ENCODE peak calls at places on chromosome 13, in eight cellular contexts. R is fibroblast of lung, V is uterus, Y is fibroblast of pulmonary artery, O is A549, Q is psoas muscle, A is mammary epithelial cell, L is heart right ventricle. H is an unnamed sample.

GRCh38 chr13:34156841-34157365 is 339.0 kb downstream of the RFC3 start:
- DNase-seq in R (peak; percentile 83), V (peak; percentile 82), Y (peak; percentile 95), O (peak; percentile 95), Q (peak; percentile 44), A (peak; percentile 97), L (peak; percentile 18), H (peak; percentile 97)

GRCh38 chr13:41548031-41548430 is 90.7 kb downstream of the RGCC start:
- DNase-seq in R (no peak), V (no peak), Y (no peak), O (no peak), Q (no peak), A (no peak), L (no peak), H (no peak)

GRCh38 chr13:75481176-75482069 is 546 bp downstream of the TBC1D4 start:
- DNase-seq in R (peak; percentile 28), V (peak; percentile 25), Y (no peak), O (peak; percentile 21), Q (peak; percentile 45), A (peak; percentile 56), L (peak; percentile 46), H (no peak)

GRCh38 chr13:71879129-71879535 is 12.1 kb upstream of the DACH1 start:
- DNase-seq in R (peak; percentile 68), V (no peak), Y (peak; percentile 69), O (peak; percentile 10), Q (no peak), A (peak; percentile 37), L (no peak), H (peak; percentile 66)

GRCh38 chr13:21730186-21730880 is 59.5 kb downstream of the FGF9 start:
- DNase-seq in R (no peak), V (no peak), Y (no peak), O (no peak), Q (no peak), A (no peak), L (no peak), H (no peak)

GRCh38 chr13:32445461-32445860 is 17.5 kb upstream of the N4BP2L1 start:
- DNase-seq in R (no peak), V (no peak), Y (no peak), O (no peak), Q (no peak), A (no peak), L (no peak), H (no peak)

GRCh38 chr13:30371649-30372265 is 50.5 kb upstream of the UBE2L5 start:
- DNase-seq in R (peak; percentile 50), V (no peak), Y (peak; percentile 42), O (peak; percentile 7), Q (no peak), A (peak; percentile 88), L (no peak), H (peak; percentile 48)

GRCh38 chr13:43058836-43059235 is 35.5 kb downstream of the DNAJC15 start:
- DNase-seq in R (no peak), V (no peak), Y (peak; percentile 30), O (no peak), Q (no peak), A (no peak), L (no peak), H (peak; percentile 80)

GRCh38 chr13:35780613-35781012 is 304.1 kb upstream of the MAB21L1 start:
- DNase-seq in R (no peak), V (no peak), Y (no peak), O (no peak), Q (no peak), A (no peak), L (no peak), H (no peak)

GRCh38 chr13:45714170-45714569 is 12.1 kb downstream of the CBY2 start:
- DNase-seq in R (no peak), V (no peak), Y (no peak), O (no peak), Q (no peak), A (no peak), L (no peak), H (no peak)

GRCh38 chr13:109119886-109120285 is 490.5 kb downstream of the MYO16 start:
- DNase-seq in R (peak; percentile 9), V (no peak), Y (no peak), O (peak; percentile 10), Q (no peak), A (no peak), L (no peak), H (peak; percentile 50)

GRCh38 chr13:113350938-113351335 is 13.0 kb downstream of the GRTP1 start:
- DNase-seq in R (no peak), V (no peak), Y (no peak), O (no peak), Q (no peak), A (no peak), L (no peak), H (no peak)

GRCh38 chr13:113349491-113349890 is 14.4 kb downstream of the GRTP1 start:
- DNase-seq in R (no peak), V (no peak), Y (no peak), O (no peak), Q (no peak), A (no peak), L (no peak), H (no peak)

GRCh38 chr13:113349050-113349449 is 14.9 kb downstream of the GRTP1 start:
- DNase-seq in R (no peak), V (no peak), Y (no peak), O (no peak), Q (no peak), A (no peak), L (no peak), H (no peak)

GRCh38 chr13:113351514-113352026 is 12.4 kb downstream of the GRTP1 start:
- DNase-seq in R (peak; percentile 22), V (peak; percentile 52), Y (no peak), O (no peak), Q (no peak), A (no peak), L (no peak), H (no peak)

DNA sequence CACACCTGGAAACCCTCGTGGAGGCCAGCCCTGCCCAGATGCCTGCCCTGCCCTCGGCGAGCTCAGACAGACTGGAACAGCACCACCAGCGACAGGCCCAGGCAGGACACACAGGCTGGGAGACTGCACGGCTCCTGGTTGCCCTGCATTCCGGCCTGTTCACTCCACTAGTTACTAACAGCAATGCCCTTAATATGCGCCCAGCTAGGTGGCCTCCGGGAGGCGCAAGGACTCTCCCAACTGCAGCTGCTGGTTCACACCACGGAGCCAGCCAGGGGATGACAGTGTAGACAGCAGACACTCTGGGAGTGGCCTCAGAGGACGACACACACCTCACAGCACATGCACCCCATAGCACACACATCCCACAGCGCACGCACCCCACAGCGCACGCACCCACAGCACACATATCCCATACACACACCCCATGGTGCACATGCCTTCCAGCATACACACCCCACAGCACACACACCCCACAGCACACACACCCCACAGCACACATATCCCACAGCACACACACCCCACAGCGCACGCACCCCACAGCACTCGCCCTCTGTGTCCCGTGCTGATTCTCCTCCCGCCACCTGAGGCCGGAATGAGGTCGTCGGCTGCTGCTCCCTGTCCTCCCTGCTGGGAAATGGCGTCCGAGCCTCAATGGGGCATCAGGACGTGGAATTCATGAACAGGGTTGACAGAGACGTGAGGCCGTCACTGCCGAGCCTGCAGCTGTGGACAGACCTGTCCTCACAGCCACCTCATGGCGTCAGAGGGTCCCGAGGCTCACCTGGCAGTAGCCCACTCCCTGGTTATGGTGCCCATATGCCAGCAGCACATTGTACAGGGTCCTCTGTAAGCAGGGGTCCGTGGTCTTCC is 13.6 kb downstream of the GRTP1 start:
- DNase-seq in R (no peak), V (no peak), Y (no peak), O (peak; percentile 13), Q (no peak), A (peak; percentile 26), L (no peak), H (no peak)
- TF ChIP-seq CTCF in R (no peak), V (no peak), Y (no peak), O (no peak), Q (no peak), A (peak; percentile 21), L (no peak), H (peak; percentile 18)

DNA sequence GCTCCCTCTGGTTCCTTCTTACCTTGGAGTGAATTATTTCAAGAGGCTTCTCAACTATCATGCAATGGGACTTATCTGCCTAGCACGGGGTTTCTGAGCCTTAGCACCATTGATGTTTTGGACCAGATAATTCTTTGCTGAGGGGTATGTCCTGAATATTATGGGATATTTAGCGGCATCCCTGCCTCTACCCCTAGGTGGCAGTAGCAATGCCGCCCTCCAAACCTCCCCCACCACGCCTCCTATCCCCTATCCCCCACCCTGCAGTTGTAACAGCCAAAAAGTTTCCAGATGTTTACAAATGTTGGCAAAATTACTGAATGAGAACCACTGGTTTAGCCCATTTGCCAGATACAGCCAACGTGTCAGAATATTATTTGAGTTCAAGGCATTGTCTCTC is 125.5 kb downstream of the POSTN start:
- DNase-seq in R (no peak), V (no peak), Y (no peak), O (no peak), Q (no peak), A (no peak), L (no peak), H (no peak)
- TF ChIP-seq CTCF in R (no peak), V (no peak), Y (no peak), O (no peak), Q (no peak), A (no peak), L (no peak), H (peak; percentile 10)

DNA sequence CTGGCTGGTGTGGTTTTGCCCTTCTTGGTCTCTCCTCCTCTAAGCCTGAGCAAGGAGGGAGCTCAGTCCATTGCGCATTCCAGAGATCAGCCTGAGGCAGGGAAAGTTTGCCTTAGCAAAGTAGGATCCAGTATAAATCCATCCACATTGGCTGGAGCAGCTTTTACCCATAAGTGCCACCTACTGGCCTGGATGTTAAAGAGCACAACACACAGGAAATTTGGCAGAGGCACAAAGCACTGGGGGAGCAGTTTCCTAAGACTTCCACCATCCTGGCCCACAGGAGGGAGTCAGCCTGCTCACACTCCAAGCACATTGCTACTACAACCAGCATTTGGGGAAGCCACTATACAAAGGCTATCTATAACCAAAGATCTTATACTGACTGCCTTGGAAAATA is 1124.2 kb downstream of the SLITRK1 start:
- DNase-seq in R (no peak), V (no peak), Y (peak; percentile 56), O (peak; percentile 14), Q (no peak), A (peak; percentile 46), L (no peak), H (peak; percentile 60)
- TF ChIP-seq CTCF in R (no peak), V (no peak), Y (peak; percentile 44), O (no peak), Q (no peak), A (peak; percentile 69), L (no peak), H (peak; percentile 63)

GRCh38 chr13:113034451-113035208 is 65.6 kb downstream of the MCF2L start:
- DNase-seq in R (peak; percentile 72), V (no peak), Y (peak; percentile 70), O (peak; percentile 32), Q (peak; percentile 39), A (peak; percentile 40), L (peak; percentile 32), H (peak; percentile 70)
- TF ChIP-seq CTCF in R (peak; percentile 76), V (peak; percentile 37), Y (peak; percentile 76), O (peak; percentile 58), Q (peak; percentile 69), A (peak; percentile 72), L (peak; percentile 77), H (peak; percentile 86)

H was measured in choroid plexus epithelial cell.